ENCODE peak calls at places on chromosomes 4 and X, in four cellular contexts. S is AG09309, E is AG08396, I is stromal cell of bone marrow. Q is an unnamed sample.

GRCh38 chr4:67151376-67152343 is 393.6 kb downstream of the CENPC start:
- DNase-seq in S (no peak), E (no peak), I (no peak), Q (no peak)

GRCh38 chrX:134171661-134172587 is 65.1 kb upstream of the CCDC160 start:
- DNase-seq in S (no peak), E (no peak), I (no peak), Q (no peak)

GRCh38 chr4:25842229-25842840 is 20.5 kb downstream of the SEL1L3 start:
- DNase-seq in S (no peak), E (no peak), I (no peak), Q (no peak)

GRCh38 chrX:152428089-152428488 is 23.0 kb downstream of the GABRA3 start:
- DNase-seq in S (no peak), E (no peak), I (no peak), Q (no peak)

GRCh38 chr4:98516042-98516440 is 142.4 kb downstream of the TSPAN5 start:
- DNase-seq in S (peak), E (peak), I (peak), Q (no peak)

GRCh38 chr4:7518871-7519637 is 84.3 kb upstream of the PSAPL1 start:
- DNase-seq in S (no peak), E (no peak), I (no peak), Q (no peak)

GRCh38 chrX:41984628-41985027 is 61.3 kb upstream of the CASK start:
- DNase-seq in S (peak), E (no peak), I (no peak), Q (no peak)

GRCh38 chr4:100288167-100288566 is 97.9 kb upstream of the DDIT4L start:
- DNase-seq in S (no peak), E (no peak), I (peak), Q (no peak)

GRCh38 chr4:173121044-173121685 is 47.4 kb upstream of the GALNT7 start:
- DNase-seq in S (peak), E (peak), I (no peak), Q (no peak)

GRCh38 chr4:93731448-93731847 is 97.1 kb upstream of the ATOH1 start:
- DNase-seq in S (no peak), E (no peak), I (no peak), Q (no peak)

GRCh38 chr4:186297013-186297645 is 31.1 kb downstream of the F11 start:
- DNase-seq in S (peak), E (peak), I (peak), Q (no peak)

GRCh38 chr4:187059031-187059430 is 335.4 kb upstream of the FAT1 start:
- DNase-seq in S (no peak), E (no peak), I (no peak), Q (no peak)

Q was measured in GDM1.